ENCODE peak calls at places on chromosomes 1 and 21, in four cellular contexts. M is RWPE2, F is astrocyte of the spinal cord, K is kidney. S is an unnamed sample.

GRCh38 chr1:200053639-200054038 is 26.1 kb downstream of the NR5A2 start:
- DNase-seq in M (no peak), F (no peak), K (no peak), S (no peak)

GRCh38 chr1:169143984-169144383 is 37.5 kb downstream of the ATP1B1 start:
- DNase-seq in M (no peak), F (no peak), K (no peak), S (no peak)

GRCh38 chr1:24300971-24301370 is 18.2 kb upstream of the GRHL3 start:
- DNase-seq in M (no peak), F (no peak), K (peak; percentile 43), S (no peak)

GRCh38 chr1:175889044-175889443 is 145.6 kb upstream of the TNR start:
- DNase-seq in M (no peak), F (no peak), K (no peak), S (no peak)

GRCh38 chr1:23383547-23384311 is 14.1 kb upstream of the ZNF436 start:
- DNase-seq in M (no peak), F (no peak), K (no peak), S (no peak)

GRCh38 chr1:58774027-58774426 is 9.8 kb downstream of the JUN start:
- DNase-seq in M (no peak), F (no peak), K (no peak), S (no peak)

GRCh38 chr1:230735447-230735846 is 11.7 kb upstream of the CAPN9 start:
- DNase-seq in M (no peak), F (no peak), K (no peak), S (no peak)

GRCh38 chr1:232769718-232770117 is 35.5 kb upstream of the MAP10 start:
- DNase-seq in M (no peak), F (peak; percentile 34), K (no peak), S (no peak)

GRCh38 chr1:225813250-225813964 is 3.5 kb downstream of the EPHX1 start:
- DNase-seq in M (no peak), F (peak; percentile 70), K (peak; percentile 83), S (no peak)

GRCh38 chr1:31978853-31979400 is 34.7 kb upstream of the KHDRBS1 start:
- DNase-seq in M (no peak), F (no peak), K (no peak), S (no peak)

GRCh38 chr1:199742547-199742946 is 285.0 kb upstream of the NR5A2 start:
- DNase-seq in M (peak; percentile 59), F (peak; percentile 84), K (no peak), S (no peak)

GRCh38 chr1:7040969-7041368 is 255.7 kb downstream of the CAMTA1 start:
- DNase-seq in M (no peak), F (no peak), K (no peak), S (no peak)

GRCh38 chr1:212638419-212639151 is 30.0 kb downstream of the ATF3 start:
- DNase-seq in M (no peak), F (no peak), K (no peak), S (no peak)

GRCh38 chr1:154578058-154578418 is 10.5 kb downstream of the CHRNB2 start:
- DNase-seq in M (no peak), F (no peak), K (no peak), S (no peak)

GRCh38 chr1:183194527-183195145 is 8.6 kb downstream of the LAMC2 start:
- DNase-seq in M (no peak), F (no peak), K (no peak), S (no peak)

GRCh38 chr1:27360159-27361043 is 6.4 kb downstream of the MAP3K6 start:
- DNase-seq in M (no peak), F (no peak), K (peak; percentile 77), S (no peak)

GRCh38 chr21:28084951-28085350 is 907.7 kb downstream of the LTN1 start:
- DNase-seq in M (no peak), F (no peak), K (no peak), S (no peak)

GRCh38 chr1:55146781-55147180 is 68.4 kb downstream of the USP24 start:
- DNase-seq in M (no peak), F (no peak), K (no peak), S (no peak)

GRCh38 chr1:211925016-211925415 is 94.5 kb upstream of the LPGAT1 start:
- DNase-seq in M (no peak), F (no peak), K (no peak), S (no peak)

GRCh38 chr1:164771568-164772350 is 212.8 kb downstream of the PBX1 start:
- DNase-seq in M (peak; percentile 76), F (peak; percentile 69), K (no peak), S (no peak)

GRCh38 chr1:201617157-201617556 is 78.2 kb downstream of the NAV1 start:
- DNase-seq in M (no peak), F (no peak), K (peak; percentile 4), S (no peak)

GRCh38 chr1:55827350-55827749 is 612.2 kb upstream of the USP24 start:
- DNase-seq in M (no peak), F (peak; percentile 84), K (no peak), S (no peak)

GRCh38 chr1:57279909-57280666 is 143.8 kb downstream of the DAB1 start:
- DNase-seq in M (peak; percentile 52), F (peak; percentile 1), K (no peak), S (no peak)

GRCh38 chr1:226325178-226325577 is 16.2 kb upstream of the LIN9 start:
- DNase-seq in M (no peak), F (no peak), K (no peak), S (no peak)